ENCODE peak calls at places on chromosomes 5 and 9, in five cellular contexts. I, U, D, A and Z are unnamed samples.
A peak's percentile ranks its signal among the peaks of the same experiment; 100 is the strongest.

GRCh38 chr5:179806250-179807045 is at the start of gene MGAT4B:
- DNase-seq in I (no peak), U (peak; percentile 82), D (peak; percentile 66), A (peak; percentile 84), Z (peak; percentile 96)

GRCh38 chr9:134987376-134987775 is 69.7 kb upstream of the FCN1 start:
- DNase-seq in I (no peak), U (no peak), D (no peak), A (no peak), Z (no peak)

GRCh38 chr5:131209506-131210191 is 38.9 kb downstream of the LYRM7 start:
- DNase-seq in I (no peak), U (no peak), D (peak; percentile 81), A (peak; percentile 81), Z (peak; percentile 64)

GRCh38 chr5:148437249-148437648 is 53.5 kb downstream of the FBXO38 start:
- DNase-seq in I (no peak), U (no peak), D (no peak), A (no peak), Z (no peak)

GRCh38 chr9:122053951-122054350 is 39.2 kb downstream of the TTLL11 start:
- DNase-seq in I (peak; percentile 32), U (no peak), D (no peak), A (no peak), Z (no peak)

GRCh38 chr5:79702606-79703380 is 13.2 kb downstream of the CMYA5 start:
- DNase-seq in I (no peak), U (no peak), D (peak; percentile 49), A (no peak), Z (no peak)

GRCh38 chr9:92887880-92888338 is 10.1 kb upstream of the ZNF484 start:
- DNase-seq in I (no peak), U (no peak), D (peak; percentile 49), A (no peak), Z (no peak)

GRCh38 chr9:111630182-111631070 is 708 bp upstream of the DNAJC25 start:
- DNase-seq in I (no peak), U (no peak), D (no peak), A (no peak), Z (no peak)

GRCh38 chr5:179304466-179304865 is 40.8 kb downstream of the ADAMTS2 start:
- DNase-seq in I (no peak), U (no peak), D (no peak), A (no peak), Z (no peak)

GRCh38 chr9:12538842-12539584 is 154.2 kb upstream of the TYRP1 start:
- DNase-seq in I (no peak), U (no peak), D (no peak), A (no peak), Z (no peak)

GRCh38 chr9:80061940-80062339 is 490.2 kb downstream of the TLE4 start:
- DNase-seq in I (peak; percentile 94), U (no peak), D (no peak), A (no peak), Z (no peak)

GRCh38 chr9:113454914-113455761 is 8.4 kb upstream of the RGS3 start:
- DNase-seq in I (peak; percentile 87), U (no peak), D (peak; percentile 17), A (peak; percentile 20), Z (no peak)

GRCh38 chr5:96347502-96348292 is 85.4 kb downstream of the PCSK1 start:
- DNase-seq in I (no peak), U (no peak), D (no peak), A (no peak), Z (no peak)

GRCh38 chr9:33506626-33507370 is 17.3 kb upstream of the ANKRD18B start:
- DNase-seq in I (peak; percentile 74), U (no peak), D (no peak), A (no peak), Z (no peak)

GRCh38 chr5:134149571-134150303 is 27.0 kb downstream of the SKP1 start:
- DNase-seq in I (peak; percentile 76), U (no peak), D (no peak), A (no peak), Z (no peak)

GRCh38 chr5:141465351-141465750 is 10.4 kb upstream of the PCDHGC3 start:
- DNase-seq in I (no peak), U (no peak), D (no peak), A (no peak), Z (no peak)

GRCh38 chr5:133396187-133396621 is 216.1 kb downstream of the FSTL4 start:
- DNase-seq in I (no peak), U (no peak), D (no peak), A (no peak), Z (no peak)

GRCh38 chr9:124290053-124290581 is 32.4 kb downstream of the NEK6 start:
- DNase-seq in I (no peak), U (no peak), D (no peak), A (peak; percentile 70), Z (peak; percentile 48)

GRCh38 chr9:20315672-20316071 is 306.6 kb downstream of the MLLT3 start:
- DNase-seq in I (peak; percentile 23), U (no peak), D (no peak), A (no peak), Z (no peak)

GRCh38 chr9:96175001-96175400 is 127.0 kb downstream of the HSD17B3 start:
- DNase-seq in I (no peak), U (no peak), D (no peak), A (no peak), Z (no peak)

GRCh38 chr5:173730610-173731302 is 114.3 kb upstream of the BOD1 start:
- DNase-seq in I (no peak), U (no peak), D (no peak), A (no peak), Z (no peak)

DNA sequence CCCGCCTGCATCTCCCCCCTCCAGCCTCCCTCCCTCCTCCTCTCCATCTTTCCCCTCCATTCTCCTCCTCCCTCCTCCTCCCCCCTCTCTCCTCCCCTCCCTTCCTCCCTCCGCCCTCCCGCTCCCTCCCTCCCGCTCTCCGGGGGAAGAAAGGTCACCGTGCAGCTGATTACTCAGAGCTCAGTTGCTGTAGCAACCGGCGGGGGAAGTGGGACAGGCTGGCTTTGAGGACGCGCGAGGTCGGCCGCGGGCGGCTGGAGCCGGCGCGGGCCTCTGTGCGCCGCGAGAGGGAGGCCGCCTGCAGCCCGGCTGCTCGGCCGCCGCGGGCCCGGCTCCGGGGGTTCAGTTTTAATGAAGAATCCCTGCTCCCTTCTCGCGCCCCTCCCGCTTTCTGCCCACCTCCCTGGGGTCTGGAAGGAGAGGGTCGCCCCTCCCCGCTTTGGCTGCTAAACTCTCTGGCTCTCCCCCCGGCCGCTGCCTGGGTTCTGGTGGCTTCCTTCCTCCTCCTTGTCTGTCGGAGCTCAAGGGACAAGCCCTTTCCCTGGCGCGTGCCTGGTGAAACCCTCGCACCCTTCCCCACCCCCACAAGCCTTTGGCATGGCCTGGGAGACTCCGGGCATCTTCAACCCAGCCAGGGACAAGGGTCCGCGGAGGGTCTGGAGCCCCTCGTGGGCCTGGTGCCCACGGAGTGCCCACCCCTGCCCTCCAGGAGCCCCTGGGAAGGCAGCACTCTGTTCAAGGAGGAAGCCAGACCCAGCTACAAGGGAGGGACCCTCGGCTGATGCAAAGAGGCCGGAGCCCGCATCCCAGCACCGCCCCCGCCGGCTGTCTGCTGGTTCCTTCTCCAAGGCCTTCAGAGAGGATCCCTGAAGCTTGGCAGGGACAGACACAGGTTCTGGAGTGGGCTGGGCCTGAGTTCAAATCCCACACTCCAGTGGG is 160.3 kb downstream of the C9orf50 start:
- DNase-seq in I (peak; percentile 98), U (peak; percentile 95), D (peak; percentile 88), A (peak; percentile 81), Z (peak; percentile 98)
- TF ChIP-seq CTCF in I (no peak), U (peak; percentile 11), D (peak; percentile 4), A (no peak), Z (peak; percentile 30)

DNA sequence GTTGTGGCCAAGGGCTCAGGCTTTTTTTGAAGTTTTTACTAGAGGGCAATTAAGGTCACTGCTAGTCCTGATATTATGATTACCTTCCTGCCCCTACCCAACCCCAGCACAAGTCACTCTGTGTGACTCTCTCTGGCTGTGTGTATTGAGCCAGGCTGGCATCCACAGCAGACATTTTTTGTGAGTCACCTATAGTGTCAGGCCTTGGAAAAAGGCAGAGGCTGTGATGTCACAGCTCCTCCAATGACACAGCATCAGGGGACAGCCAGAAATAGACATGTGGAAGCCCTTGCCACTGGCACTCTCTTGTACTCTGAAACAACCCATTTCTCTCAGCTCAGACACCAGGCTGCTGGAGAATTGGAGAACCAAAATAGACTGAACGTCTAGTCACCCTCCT is 145.4 kb downstream of the NMUR2 start:
- DNase-seq in I (no peak), U (peak; percentile 9), D (no peak), A (no peak), Z (no peak)
- TF ChIP-seq CTCF in I (no peak), U (no peak), D (no peak), A (no peak), Z (no peak)

DNA sequence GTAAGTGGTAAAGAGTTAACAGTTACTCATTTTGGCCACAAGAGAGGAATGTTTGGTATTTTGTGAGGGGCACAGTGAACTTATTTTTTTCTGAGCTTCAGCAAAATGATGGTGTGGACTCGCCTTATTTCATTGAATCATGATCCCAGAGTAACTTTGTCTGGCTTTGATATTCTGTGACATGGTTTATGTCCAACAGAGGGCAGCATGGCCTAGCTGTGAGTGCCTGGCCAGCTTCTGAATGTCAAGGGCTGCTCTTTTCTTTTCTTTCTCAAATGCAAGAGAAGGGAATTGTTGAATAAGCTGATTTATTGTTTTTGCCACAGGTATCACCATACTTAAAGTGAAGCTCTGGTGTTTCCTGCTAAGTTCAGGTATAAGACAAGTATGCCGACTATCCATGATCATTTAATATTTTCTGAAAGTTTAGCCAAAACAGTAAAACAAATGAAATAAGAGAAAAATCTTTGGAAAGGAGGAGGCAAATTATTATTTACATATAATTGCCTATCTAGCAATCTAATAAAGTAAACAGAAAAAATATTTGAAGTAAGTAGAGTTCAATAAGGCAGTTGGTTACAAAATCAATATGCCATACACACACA is 31.7 kb downstream of the MRPL22 start:
- DNase-seq in I (peak; percentile 8), U (no peak), D (peak; percentile 19), A (no peak), Z (no peak)
- TF ChIP-seq CTCF in I (peak; percentile 82), U (peak; percentile 63), D (peak; percentile 61), A (peak; percentile 60), Z (peak; percentile 56)

GRCh38 chr5:142959683-142960308 is 189.6 kb downstream of the ARHGAP26 start:
- DNase-seq in I (no peak), U (no peak), D (no peak), A (peak; percentile 22), Z (no peak)

GRCh38 chr5:142962172-142962528 is 192.0 kb downstream of the ARHGAP26 start:
- DNase-seq in I (no peak), U (no peak), D (no peak), A (no peak), Z (no peak)

GRCh38 chr5:142958933-142959682 is 188.9 kb downstream of the ARHGAP26 start:
- DNase-seq in I (no peak), U (no peak), D (no peak), A (no peak), Z (no peak)

GRCh38 chr5:142960309-142960696 is 190.1 kb downstream of the ARHGAP26 start:
- DNase-seq in I (no peak), U (no peak), D (no peak), A (no peak), Z (no peak)

DNA sequence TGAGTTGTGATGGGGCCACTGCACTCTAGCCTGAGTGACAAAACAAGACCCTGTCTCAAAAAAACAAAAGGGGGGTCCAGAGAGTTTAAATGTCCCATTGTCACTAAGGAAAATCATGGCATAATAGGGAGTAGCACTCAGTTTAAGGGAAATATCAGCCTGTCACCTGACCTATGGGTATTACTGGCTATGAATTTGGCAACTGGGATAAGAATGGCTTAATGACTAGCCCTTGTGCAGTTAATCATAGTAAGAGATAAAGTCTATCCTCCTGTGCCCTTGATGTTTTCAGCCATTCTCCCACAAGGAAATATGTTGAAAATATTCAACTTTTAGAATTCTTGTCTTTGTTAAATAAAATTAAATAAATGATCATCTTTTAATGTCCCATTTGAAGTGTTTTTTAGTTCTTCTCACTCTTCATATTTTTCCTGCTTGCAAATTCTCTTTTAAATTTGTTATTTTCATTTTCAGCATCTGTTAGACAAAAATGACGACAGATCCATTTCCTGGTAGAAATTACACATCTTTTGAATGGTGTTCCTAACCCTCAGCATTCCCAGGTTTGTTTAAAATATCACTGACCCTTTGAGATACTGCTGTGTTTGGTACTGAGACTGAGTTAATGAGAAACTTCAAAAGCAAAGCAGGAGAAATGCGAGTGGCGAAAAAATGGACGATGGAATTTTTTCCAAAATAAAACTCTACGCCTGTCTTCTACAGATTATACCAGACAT is 191.4 kb downstream of the ARHGAP26 start:
- DNase-seq in I (no peak), U (no peak), D (no peak), A (no peak), Z (no peak)
- TF ChIP-seq CTCF in I (no peak), U (no peak), D (no peak), A (no peak), Z (no peak)